ENCODE peak calls at places on chromosomes 6 and 20, in eight cellular contexts. One of them, this sample, is unnamed.
A peak's percentile ranks its signal among the peaks of the same experiment; 100 is the strongest.

GRCh38 chr20:33490023-33490933 is at the start of gene CBFA2T2:
- DNase-seq in ovary: peak; percentile 77
- DNase-seq in tibial artery: peak; percentile 68
- DNase-seq in HFF-Myc: no peak
- DNase-seq in GM23338: no peak
- DNase-seq in left ventricle myocardium inferior: peak; percentile 68
- DNase-seq in AG10803: peak; percentile 67
- DNase-seq in lower lobe of right lung: peak; percentile 83
- DNase-seq in this sample: no peak

GRCh38 chr6:5082487-5083306 is 2.4 kb upstream of the PPP1R3G start:
- DNase-seq in tibial artery: no peak
- DNase-seq in ovary: no peak
- DNase-seq in GM23338: no peak
- DNase-seq in lower lobe of right lung: no peak
- DNase-seq in HFF-Myc: no peak
- DNase-seq in AG10803: peak; percentile 85
- DNase-seq in left ventricle myocardium inferior: no peak
- DNase-seq in this sample: peak; percentile 28

GRCh38 chr20:15597306-15597705 is 975.9 kb downstream of the KIF16B start:
- DNase-seq in ovary: no peak
- DNase-seq in lower lobe of right lung: no peak
- DNase-seq in AG10803: no peak
- DNase-seq in left ventricle myocardium inferior: no peak
- DNase-seq in tibial artery: no peak
- DNase-seq in HFF-Myc: no peak
- DNase-seq in GM23338: no peak
- DNase-seq in this sample: no peak

GRCh38 chr6:107803957-107804356 is 20.2 kb downstream of the SCML4 start:
- DNase-seq in tibial artery: no peak
- DNase-seq in AG10803: no peak
- DNase-seq in GM23338: no peak
- DNase-seq in ovary: no peak
- DNase-seq in left ventricle myocardium inferior: no peak
- DNase-seq in lower lobe of right lung: no peak
- DNase-seq in HFF-Myc: no peak
- DNase-seq in this sample: no peak

GRCh38 chr20:61303675-61304074 is 51.6 kb downstream of the CDH4 start:
- DNase-seq in tibial artery: no peak
- DNase-seq in left ventricle myocardium inferior: no peak
- DNase-seq in lower lobe of right lung: no peak
- DNase-seq in AG10803: no peak
- DNase-seq in HFF-Myc: no peak
- DNase-seq in ovary: no peak
- DNase-seq in GM23338: no peak
- DNase-seq in this sample: no peak

GRCh38 chr6:41801380-41801779 is 13.9 kb downstream of the TOMM6 start:
- DNase-seq in HFF-Myc: no peak
- DNase-seq in GM23338: peak; percentile 41
- DNase-seq in AG10803: peak; percentile 22
- DNase-seq in tibial artery: no peak
- DNase-seq in left ventricle myocardium inferior: no peak
- DNase-seq in lower lobe of right lung: no peak
- DNase-seq in ovary: no peak
- DNase-seq in this sample: no peak

GRCh38 chr6:24431045-24431451 is 28.3 kb downstream of the MRS2 start:
- DNase-seq in AG10803: peak; percentile 47
- DNase-seq in lower lobe of right lung: no peak
- DNase-seq in left ventricle myocardium inferior: no peak
- DNase-seq in ovary: no peak
- DNase-seq in tibial artery: no peak
- DNase-seq in HFF-Myc: peak; percentile 30
- DNase-seq in GM23338: peak; percentile 72
- DNase-seq in this sample: no peak

GRCh38 chr20:38728237-38728761 is 4.0 kb downstream of the SLC32A1 start:
- DNase-seq in ovary: no peak
- DNase-seq in AG10803: no peak
- DNase-seq in lower lobe of right lung: no peak
- DNase-seq in HFF-Myc: no peak
- DNase-seq in tibial artery: no peak
- DNase-seq in left ventricle myocardium inferior: no peak
- DNase-seq in GM23338: peak; percentile 68
- DNase-seq in this sample: no peak

GRCh38 chr6:157716553-157716952 is 106.5 kb upstream of the SNX9 start:
- DNase-seq in ovary: no peak
- DNase-seq in left ventricle myocardium inferior: no peak
- DNase-seq in GM23338: no peak
- DNase-seq in AG10803: peak; percentile 74
- DNase-seq in tibial artery: no peak
- DNase-seq in lower lobe of right lung: no peak
- DNase-seq in HFF-Myc: no peak
- DNase-seq in this sample: no peak

GRCh38 chr20:32495217-32495565 is 89.9 kb downstream of the NOL4L start:
- DNase-seq in tibial artery: no peak
- DNase-seq in left ventricle myocardium inferior: no peak
- DNase-seq in lower lobe of right lung: no peak
- DNase-seq in AG10803: no peak
- DNase-seq in ovary: no peak
- DNase-seq in HFF-Myc: no peak
- DNase-seq in GM23338: no peak
- DNase-seq in this sample: no peak

GRCh38 chr6:27772261-27773001 is 139.8 kb downstream of the OR2B2 start:
- DNase-seq in HFF-Myc: peak; percentile 47
- DNase-seq in tibial artery: peak; percentile 90
- DNase-seq in lower lobe of right lung: peak; percentile 93
- DNase-seq in GM23338: peak; percentile 95
- DNase-seq in left ventricle myocardium inferior: peak; percentile 84
- DNase-seq in ovary: peak; percentile 80
- DNase-seq in AG10803: peak; percentile 83
- DNase-seq in this sample: peak; percentile 37

GRCh38 chr6:96923871-96924493 is 546 bp upstream of the KLHL32 start:
- DNase-seq in HFF-Myc: no peak
- DNase-seq in lower lobe of right lung: no peak
- DNase-seq in ovary: no peak
- DNase-seq in tibial artery: no peak
- DNase-seq in GM23338: no peak
- DNase-seq in AG10803: no peak
- DNase-seq in left ventricle myocardium inferior: no peak
- DNase-seq in this sample: no peak

GRCh38 chr6:25745836-25746235 is 8.7 kb upstream of the SLC17A4 start:
- DNase-seq in left ventricle myocardium inferior: no peak
- DNase-seq in lower lobe of right lung: no peak
- DNase-seq in AG10803: no peak
- DNase-seq in GM23338: no peak
- DNase-seq in tibial artery: no peak
- DNase-seq in ovary: no peak
- DNase-seq in HFF-Myc: no peak
- DNase-seq in this sample: no peak

GRCh38 chr6:158870418-158870957 is 51.3 kb upstream of the EZR start:
- DNase-seq in HFF-Myc: no peak
- DNase-seq in lower lobe of right lung: no peak
- DNase-seq in ovary: no peak
- DNase-seq in tibial artery: no peak
- DNase-seq in left ventricle myocardium inferior: no peak
- DNase-seq in AG10803: no peak
- DNase-seq in GM23338: no peak
- DNase-seq in this sample: no peak

GRCh38 chr20:41466836-41467619 is 100.4 kb upstream of the EMILIN3 start:
- DNase-seq in ovary: no peak
- DNase-seq in lower lobe of right lung: no peak
- DNase-seq in AG10803: no peak
- DNase-seq in tibial artery: no peak
- DNase-seq in HFF-Myc: no peak
- DNase-seq in left ventricle myocardium inferior: no peak
- DNase-seq in GM23338: no peak
- DNase-seq in this sample: no peak
- TF ChIP-seq CTCF in ovary: no peak
- TF ChIP-seq CTCF in lower lobe of right lung: no peak
- TF ChIP-seq CTCF in AG10803: no peak
- TF ChIP-seq CTCF in tibial artery: no peak
- TF ChIP-seq CTCF in HFF-Myc: no peak
- TF ChIP-seq CTCF in left ventricle myocardium inferior: no peak
- TF ChIP-seq CTCF in GM23338: peak; percentile 31
- TF ChIP-seq CTCF in this sample: no peak

DNA sequence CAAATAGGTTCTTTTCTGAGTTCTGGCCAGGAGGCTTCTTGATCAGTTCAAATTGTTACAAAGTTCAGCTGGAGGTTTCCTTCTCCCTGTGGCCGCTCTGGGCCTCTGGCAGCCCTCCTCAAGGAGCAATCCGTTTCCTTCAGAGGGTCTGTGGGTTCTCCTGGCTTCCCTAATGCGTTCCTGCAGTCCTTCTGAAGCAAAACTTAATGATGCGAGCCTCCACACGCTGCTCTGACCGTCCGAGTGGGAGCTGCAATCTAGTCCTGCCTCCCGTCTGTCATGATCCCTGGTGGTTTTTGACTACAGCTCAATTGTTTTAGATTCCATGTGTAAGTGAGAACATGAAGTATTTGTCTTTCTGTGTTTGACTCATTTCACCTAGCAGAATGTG is 8.7 kb downstream of the DEFB132 start:
- DNase-seq in left ventricle myocardium inferior: no peak
- DNase-seq in GM23338: no peak
- DNase-seq in HFF-Myc: no peak
- DNase-seq in lower lobe of right lung: no peak
- DNase-seq in ovary: no peak
- DNase-seq in tibial artery: no peak
- DNase-seq in AG10803: no peak
- DNase-seq in this sample: no peak
- H3K4me3 ChIP-seq in left ventricle myocardium inferior: peak overlapping the region; percentile 68
- H3K4me3 ChIP-seq in GM23338: peak overlapping the region; percentile 55
- H3K4me3 ChIP-seq in HFF-Myc: no peak overlapping the region
- H3K4me3 ChIP-seq in lower lobe of right lung: no peak overlapping the region
- H3K4me3 ChIP-seq in ovary: no peak overlapping the region
- H3K4me3 ChIP-seq in tibial artery: peak overlapping the region; percentile 46
- H3K4me3 ChIP-seq in AG10803: no peak overlapping the region
- H3K4me3 ChIP-seq in this sample: no peak overlapping the region

GRCh38 chr6:154656660-154657059 is 76.6 kb upstream of the SCAF8 start:
- DNase-seq in ovary: no peak
- DNase-seq in tibial artery: no peak
- DNase-seq in lower lobe of right lung: no peak
- DNase-seq in GM23338: no peak
- DNase-seq in left ventricle myocardium inferior: no peak
- DNase-seq in HFF-Myc: no peak
- DNase-seq in AG10803: no peak
- DNase-seq in this sample: no peak

GRCh38 chr6:154661751-154662150 is 71.5 kb upstream of the SCAF8 start:
- DNase-seq in left ventricle myocardium inferior: no peak
- DNase-seq in lower lobe of right lung: no peak
- DNase-seq in ovary: no peak
- DNase-seq in AG10803: no peak
- DNase-seq in tibial artery: no peak
- DNase-seq in GM23338: no peak
- DNase-seq in HFF-Myc: peak; percentile 47
- DNase-seq in this sample: no peak
- TF ChIP-seq CTCF in left ventricle myocardium inferior: no peak
- TF ChIP-seq CTCF in lower lobe of right lung: no peak
- TF ChIP-seq CTCF in ovary: no peak
- TF ChIP-seq CTCF in AG10803: no peak
- TF ChIP-seq CTCF in tibial artery: no peak
- TF ChIP-seq CTCF in GM23338: peak; percentile 36
- TF ChIP-seq CTCF in HFF-Myc: peak; percentile 22
- TF ChIP-seq CTCF in this sample: no peak

DNA sequence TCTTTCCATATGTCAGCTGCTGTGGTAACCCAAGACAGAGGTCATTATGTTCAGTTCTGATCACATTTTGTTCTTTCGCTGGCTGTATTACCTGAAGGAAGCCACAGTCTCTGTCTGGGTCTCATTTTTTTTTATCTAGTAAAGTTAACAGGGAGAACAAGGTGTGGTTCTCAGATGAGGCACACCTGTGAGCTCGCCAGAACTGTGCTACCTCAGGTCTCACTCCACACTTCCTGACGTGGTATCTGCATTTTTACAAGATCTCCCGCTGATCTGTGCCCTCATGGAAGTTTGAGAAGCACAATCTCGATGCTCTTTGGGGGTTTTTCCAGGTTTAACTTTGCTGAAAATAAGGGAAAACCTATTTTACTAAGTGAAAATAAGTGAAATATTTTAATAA is 169.5 kb upstream of the CENPW start:
- DNase-seq in AG10803: no peak
- DNase-seq in left ventricle myocardium inferior: no peak
- DNase-seq in lower lobe of right lung: no peak
- DNase-seq in HFF-Myc: no peak
- DNase-seq in ovary: no peak
- DNase-seq in GM23338: no peak
- DNase-seq in tibial artery: no peak
- DNase-seq in this sample: no peak
- H3K4me3 ChIP-seq in AG10803: no peak overlapping the region
- H3K4me3 ChIP-seq in left ventricle myocardium inferior: no peak overlapping the region
- H3K4me3 ChIP-seq in lower lobe of right lung: no peak overlapping the region
- H3K4me3 ChIP-seq in HFF-Myc: no peak overlapping the region
- H3K4me3 ChIP-seq in ovary: no peak overlapping the region
- H3K4me3 ChIP-seq in GM23338: no peak overlapping the region
- H3K4me3 ChIP-seq in tibial artery: no peak overlapping the region
- H3K4me3 ChIP-seq in this sample: no peak overlapping the region